ENCODE peak calls at places on chromosome 19, in ten cellular contexts. G, Y, B, Q, X, M, S, Z, O and W are unnamed samples. For H3K4me1, the result is how much of the 10 kb centered on the place peaks cover.

GRCh38 chr19:29714371-29714952 is 599 bp downstream of the C19orf12 start:
- DNase-seq in Q (no peak), B (peak), G (no peak), Y (no peak), X (peak), Z (no peak), O (no peak), S (no peak), M (no peak), W (no peak)

GRCh38 chr19:35291259-35291658 is 702 bp upstream of the MAG start:
- DNase-seq in X (no peak), B (no peak), Y (no peak), M (no peak), Q (no peak), S (no peak), Z (no peak), O (no peak), G (no peak), W (no peak)

GRCh38 chr19:41248895-41249294 is 15.3 kb upstream of the HNRNPUL1 start:
- DNase-seq in M (no peak), O (no peak), Y (no peak), Q (no peak), B (no peak), S (no peak), X (no peak), Z (no peak), G (no peak), W (no peak)

GRCh38 chr19:34350161-34350561 is 14.8 kb upstream of the GPI start:
- DNase-seq in Z (no peak), G (no peak), B (no peak), O (no peak), Y (no peak), S (no peak), X (no peak), Q (no peak), M (no peak), W (no peak)

GRCh38 chr19:40791349-40791748 is 7.6 kb upstream of the EGLN2 start:
- DNase-seq in X (no peak), Y (no peak), O (no peak), S (no peak), G (no peak), B (no peak), Z (no peak), M (no peak), Q (no peak), W (no peak)

GRCh38 chr19:17202249-17202648 is 12.9 kb upstream of the USE1 start:
- DNase-seq in S (no peak), Z (no peak), B (no peak), M (peak), G (no peak), Q (no peak), Y (no peak), X (no peak), O (no peak), W (no peak)

GRCh38 chr19:45876411-45877197 is 9.3 kb downstream of the IRF2BP1 start:
- DNase-seq in O (peak), S (peak), Y (no peak), B (peak), M (no peak), Z (no peak), Q (peak), X (peak), G (no peak), W (no peak)

GRCh38 chr19:48757741-48758144 is 2.4 kb downstream of the FGF21 start:
- DNase-seq in X (no peak), Q (no peak), B (no peak), O (no peak), M (no peak), Z (no peak), Y (no peak), S (peak), G (no peak), W (no peak)

GRCh38 chr19:30423481-30423880 is 51.3 kb downstream of the ZNF536 start:
- DNase-seq in B (no peak), X (no peak), S (peak), O (no peak), Q (no peak), Z (peak), M (no peak), G (no peak), Y (no peak), W (no peak)

GRCh38 chr19:1072371-1073015 is 5.5 kb downstream of the ARHGAP45 start:
- DNase-seq in S (no peak), B (no peak), M (no peak), Q (no peak), Y (no peak), G (no peak), X (no peak), Z (no peak), O (no peak), W (no peak)
- H3K4me1 ChIP-seq in S (half or more), B (under half), M (half or more), Q (under half), Y (half or more), G (under half), X (under half), Z (under half), O (half or more), W (under half)

DNA sequence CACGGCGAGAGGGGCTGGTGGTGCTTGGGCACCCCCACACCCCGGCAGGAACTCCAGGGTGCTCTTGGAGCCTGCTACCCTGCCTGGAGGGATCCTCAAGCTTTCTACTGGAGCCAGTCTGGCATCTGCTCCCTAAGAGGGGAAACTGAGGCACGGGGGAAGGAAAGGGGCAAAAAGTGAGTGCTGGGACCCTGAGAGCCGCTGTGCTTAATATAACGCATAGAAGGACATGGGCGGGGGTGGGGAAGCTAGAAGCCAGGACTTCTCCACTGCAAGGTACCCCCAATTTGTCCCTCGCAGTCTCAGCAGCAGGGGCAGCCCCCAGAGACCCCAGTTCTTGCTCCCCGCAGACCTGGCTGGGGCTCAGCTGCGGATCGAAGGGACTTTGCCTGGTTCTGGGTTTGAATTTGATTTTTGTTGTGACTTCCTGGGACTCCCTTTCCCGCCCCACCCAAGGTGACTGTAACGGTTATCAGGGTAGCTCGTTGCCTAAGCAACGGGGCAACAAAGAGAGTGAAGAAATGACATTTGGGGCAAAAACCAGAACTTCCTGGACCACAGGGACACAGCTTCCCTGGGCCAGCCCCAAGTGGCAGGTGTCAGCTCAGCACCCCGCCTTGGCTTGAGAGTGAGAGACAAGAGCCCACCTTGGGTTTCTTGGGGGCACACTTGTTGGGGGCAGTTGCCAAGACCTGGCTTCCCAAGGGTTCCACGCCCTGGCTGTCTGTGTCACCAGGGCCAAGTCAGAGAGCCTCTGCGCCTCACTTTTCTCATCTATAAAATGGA is 638 bp downstream of the ADGRE5 start:
- DNase-seq in G (no peak), X (no peak), Z (peak), O (peak), B (peak), Q (peak), Y (no peak), S (no peak), M (peak), W (peak)
- TF ChIP-seq POLR2A in G (no peak), X (no peak), Z (no peak), O (no peak), B (no peak), Q (peak), Y (no peak), S (no peak), M (no peak), W (no peak)

DNA sequence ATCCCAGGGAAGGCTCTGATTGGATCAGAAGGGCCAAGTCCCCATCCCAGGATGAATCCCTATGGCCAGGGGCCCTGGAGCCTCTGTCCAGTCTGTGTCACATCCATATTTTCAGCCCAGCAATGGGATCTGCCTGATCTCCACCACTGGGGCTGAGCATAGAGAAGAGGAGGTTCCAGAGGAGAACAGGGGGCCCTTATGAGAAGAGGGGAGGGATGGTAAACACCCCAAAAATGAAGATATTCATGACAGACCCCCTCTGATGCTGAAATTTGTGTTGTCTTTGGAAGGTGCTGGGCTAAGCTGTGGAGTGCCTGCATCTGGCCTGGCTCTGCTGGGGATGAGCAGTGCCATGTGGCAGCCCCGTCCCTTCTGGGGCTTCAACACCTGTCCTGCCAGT is 14.5 kb downstream of the KLHL26 start:
- DNase-seq in M (no peak), X (no peak), B (no peak), Z (no peak), Q (no peak), S (no peak), O (no peak), Y (no peak), G (no peak), W (no peak)
- H3K27ac ChIP-seq in M (peak), X (peak), B (no peak), Z (no peak), Q (peak), S (peak), O (peak), Y (peak), G (peak), W (peak)

DNA sequence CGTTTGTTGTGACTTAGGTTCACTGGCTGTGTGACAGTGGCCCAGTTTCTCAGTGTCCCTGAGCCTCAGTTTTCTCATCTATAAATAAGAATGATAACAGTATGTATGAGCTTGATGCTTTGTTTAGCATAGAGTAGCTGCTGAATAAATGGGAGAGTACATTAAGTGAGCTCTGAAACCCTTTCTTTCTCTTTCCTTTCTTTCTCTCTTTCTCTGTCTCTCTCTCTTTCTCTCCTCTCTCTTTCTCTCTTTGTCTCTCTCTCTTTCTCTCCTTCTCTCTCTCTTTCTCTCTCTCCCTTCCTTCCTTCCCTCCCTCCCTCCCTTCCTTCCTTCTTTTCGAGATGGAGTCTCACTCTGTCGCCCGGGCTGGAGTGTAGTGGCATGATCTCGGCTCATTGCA is 2.0 kb downstream of the KXD1 start:
- DNase-seq in G (no peak), Y (no peak), S (no peak), B (no peak), O (no peak), M (no peak), X (no peak), Q (no peak), Z (no peak), W (no peak)
- H3K4me1 ChIP-seq in G (under half), Y (under half), S (under half), B (under half), O (under half), M (half or more), X (under half), Q (under half), Z (under half), W (under half)

DNA sequence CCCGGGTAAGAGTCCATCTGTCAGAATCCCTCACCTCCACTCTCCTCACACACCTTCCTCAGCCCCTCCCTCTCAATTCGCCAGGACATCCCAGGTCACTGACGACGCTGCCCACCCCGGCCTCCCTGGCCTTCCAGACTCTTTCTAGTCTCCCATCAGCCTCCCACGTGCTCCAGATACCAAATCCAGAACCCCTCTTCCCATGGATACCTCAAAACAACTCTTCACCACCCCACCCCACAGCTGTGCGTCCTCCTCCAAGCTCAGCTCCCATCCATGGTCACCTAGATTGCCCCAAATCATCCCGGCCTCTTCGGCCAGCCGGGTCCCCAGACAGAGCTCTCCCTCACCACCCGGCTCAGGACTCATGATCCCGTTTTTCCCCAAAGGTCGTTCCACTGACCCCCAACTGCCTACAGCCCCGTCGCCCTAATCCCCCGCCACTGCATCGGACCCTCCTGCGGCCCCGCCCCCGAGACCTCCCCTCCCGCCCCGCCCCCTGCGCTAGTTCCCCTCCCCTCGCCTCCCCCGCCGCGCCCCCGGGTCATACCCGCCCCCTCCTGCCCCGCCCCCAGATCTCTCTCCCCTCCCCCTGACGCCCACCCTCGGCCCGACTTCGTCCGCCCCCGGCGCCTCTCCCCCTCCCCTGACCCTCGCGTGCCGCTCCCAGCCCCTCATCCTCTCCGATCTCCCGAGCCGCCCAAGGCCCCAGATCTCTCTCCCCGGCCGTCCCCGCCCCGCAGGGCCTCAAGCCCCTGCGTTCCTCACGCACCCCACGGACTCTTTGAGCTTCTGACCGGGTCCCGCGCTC is 546 bp downstream of the UBXN6 start:
- DNase-seq in X (no peak), G (no peak), Z (peak), B (no peak), M (peak), O (peak), S (no peak), Y (no peak), Q (peak), W (peak)
- TF ChIP-seq POLR2A in X (no peak), G (no peak), Z (no peak), B (no peak), M (no peak), O (no peak), S (no peak), Y (no peak), Q (no peak), W (no peak)

GRCh38 chr19:47660435-47660832 is 51.5 kb downstream of the BICRA start:
- DNase-seq in Z (no peak), M (no peak), O (no peak), Q (peak), G (no peak), B (no peak), S (no peak), X (no peak), Y (no peak), W (no peak)
- H3K27ac ChIP-seq in Z (no peak), M (no peak), O (peak), Q (peak), G (no peak), B (no peak), S (no peak), X (no peak), Y (peak), W (peak)